ENCODE peak calls at places on chromosomes 13 and 19, in nine cellular contexts. R is CD14-positive monocyte, I is non-pigmented ciliary epithelial cell, Q is AG08396, K is mesendoderm, V is adrenal gland, G is NCI-H446 treated with DMSO at 0.1 percent for 48 hours, P is omental fat pad, U is iPS DF 19.7. B is an unnamed sample.
A peak's percentile ranks its signal among the peaks of the same experiment; 100 is the strongest.

GRCh38 chr13:113533441-113533840 is 42.9 kb upstream of the DCUN1D2 start:
- DNase-seq in R (no peak), I (no peak), Q (peak; percentile 49), K (peak; percentile 42), V (peak; percentile 76), G (no peak), P (no peak), U (no peak), B (no peak)

GRCh38 chr19:31499826-31500539 is 150.7 kb upstream of the TSHZ3 start:
- DNase-seq in R (no peak), I (no peak), Q (no peak), K (no peak), V (no peak), G (no peak), P (no peak), U (no peak), B (no peak)

GRCh38 chr13:30158774-30159445 is 148.4 kb downstream of the KATNAL1 start:
- DNase-seq in R (no peak), I (no peak), Q (peak; percentile 79), K (no peak), V (peak; percentile 66), G (no peak), P (no peak), U (no peak), B (no peak)

GRCh38 chr19:2184422-2185012 is 20.8 kb downstream of the DOT1L start:
- DNase-seq in R (no peak), I (no peak), Q (no peak), K (no peak), V (no peak), G (no peak), P (no peak), U (no peak), B (no peak)

GRCh38 chr13:113117956-113118327 is 4.7 kb upstream of the F10 start:
- DNase-seq in R (no peak), I (no peak), Q (no peak), K (no peak), V (peak; percentile 2), G (no peak), P (no peak), U (no peak), B (no peak)

GRCh38 chr19:2434721-2435265 is 7.4 kb upstream of the TIMM13 start:
- DNase-seq in R (no peak), I (no peak), Q (no peak), K (no peak), V (no peak), G (no peak), P (no peak), U (no peak), B (no peak)

GRCh38 chr19:47210689-47211316 is 20.2 kb downstream of the BBC3 start:
- DNase-seq in R (peak; percentile 77), I (peak; percentile 45), Q (peak; percentile 72), K (peak; percentile 89), V (peak; percentile 79), G (peak; percentile 14), P (peak; percentile 97), U (no peak), B (peak; percentile 43)

GRCh38 chr13:53342623-53343022 is 314.0 kb downstream of the OLFM4 start:
- DNase-seq in R (no peak), I (no peak), Q (no peak), K (peak; percentile 21), V (no peak), G (no peak), P (no peak), U (no peak), B (no peak)

GRCh38 chr13:71028884-71029283 is 838.1 kb downstream of the DACH1 start:
- DNase-seq in R (no peak), I (no peak), Q (no peak), K (no peak), V (no peak), G (no peak), P (no peak), U (no peak), B (no peak)

GRCh38 chr13:70523622-70524021 is 415.4 kb upstream of the KLHL1 start:
- DNase-seq in R (no peak), I (peak; percentile 4), Q (no peak), K (no peak), V (no peak), G (peak; percentile 4), P (no peak), U (no peak), B (peak; percentile 29)

GRCh38 chr13:76406243-76406642 is 480.0 kb downstream of the KCTD12 start:
- DNase-seq in R (no peak), I (no peak), Q (no peak), K (no peak), V (no peak), G (no peak), P (no peak), U (no peak), B (no peak)

GRCh38 chr13:39047560-39047959 is 9.3 kb downstream of the NHLRC3 start:
- DNase-seq in R (no peak), I (no peak), Q (no peak), K (peak; percentile 76), V (no peak), G (no peak), P (no peak), U (no peak), B (no peak)

GRCh38 chr19:46828484-46828883 is 22.2 kb downstream of the AP2S1 start:
- DNase-seq in R (no peak), I (no peak), Q (no peak), K (no peak), V (no peak), G (no peak), P (no peak), U (no peak), B (no peak)

GRCh38 chr19:8396563-8397203 is 6.5 kb downstream of the RAB11B start:
- DNase-seq in R (no peak), I (no peak), Q (peak; percentile 76), K (peak; percentile 77), V (peak; percentile 60), G (no peak), P (no peak), U (no peak), B (no peak)

GRCh38 chr19:45177817-45178261 is at the start of gene TRAPPC6A:
- DNase-seq in R (peak; percentile 94), I (peak; percentile 30), Q (peak; percentile 73), K (no peak), V (peak; percentile 77), G (no peak), P (no peak), U (no peak), B (no peak)

GRCh38 chr13:46097015-46097414 is 7.8 kb downstream of the CPB2 start:
- DNase-seq in R (no peak), I (no peak), Q (no peak), K (no peak), V (no peak), G (no peak), P (no peak), U (no peak), B (no peak)

GRCh38 chr13:75415720-75416119 is 66.2 kb downstream of the TBC1D4 start:
- DNase-seq in R (no peak), I (peak; percentile 43), Q (peak; percentile 17), K (no peak), V (no peak), G (no peak), P (no peak), U (no peak), B (no peak)

GRCh38 chr13:84684804-84685203 is 802.5 kb upstream of the SLITRK1 start:
- DNase-seq in R (no peak), I (no peak), Q (no peak), K (no peak), V (no peak), G (no peak), P (no peak), U (no peak), B (no peak)

GRCh38 chr13:31773538-31773937 is 34.2 kb downstream of the RXFP2 start:
- DNase-seq in R (no peak), I (peak; percentile 62), Q (peak; percentile 28), K (no peak), V (no peak), G (no peak), P (no peak), U (no peak), B (no peak)

GRCh38 chr19:56110515-56111448 is 10.3 kb downstream of the ZNF787 start:
- DNase-seq in R (no peak), I (no peak), Q (no peak), K (no peak), V (peak; percentile 90), G (no peak), P (no peak), U (no peak), B (no peak)

GRCh38 chr13:107834717-107835116 is 380.6 kb downstream of the LIG4 start:
- DNase-seq in R (no peak), I (no peak), Q (no peak), K (no peak), V (no peak), G (no peak), P (no peak), U (no peak), B (no peak)

GRCh38 chr19:5281588-5281987 is 59.0 kb downstream of the PTPRS start:
- DNase-seq in R (no peak), I (no peak), Q (peak; percentile 47), K (no peak), V (peak; percentile 83), G (no peak), P (no peak), U (no peak), B (no peak)

GRCh38 chr19:56869886-56870285 is 29.4 kb upstream of the PEG3 start:
- DNase-seq in R (no peak), I (no peak), Q (no peak), K (no peak), V (no peak), G (no peak), P (no peak), U (no peak), B (no peak)

GRCh38 chr13:110361365-110361911 is 54.4 kb downstream of the COL4A2 start:
- DNase-seq in R (no peak), I (peak; percentile 36), Q (peak; percentile 58), K (no peak), V (no peak), G (no peak), P (no peak), U (no peak), B (no peak)

GRCh38 chr19:41595258-41595889 is 19.4 kb downstream of the CEACAM21 start:
- DNase-seq in R (peak; percentile 76), I (peak; percentile 53), Q (peak; percentile 67), K (peak; percentile 62), V (peak; percentile 64), G (peak; percentile 51), P (no peak), U (no peak), B (no peak)

GRCh38 chr13:54758795-54759194 is 1730.2 kb downstream of the OLFM4 start:
- DNase-seq in R (no peak), I (no peak), Q (no peak), K (peak; percentile 50), V (no peak), G (no peak), P (no peak), U (no peak), B (no peak)

GRCh38 chr19:39265321-39265916 is 2.8 kb upstream of the IFNL2 start:
- DNase-seq in R (no peak), I (no peak), Q (no peak), K (peak; percentile 23), V (no peak), G (no peak), P (no peak), U (no peak), B (no peak)

GRCh38 chr13:79995334-79995733 is 345.6 kb downstream of the SPRY2 start:
- DNase-seq in R (no peak), I (peak; percentile 80), Q (no peak), K (peak; percentile 92), V (no peak), G (no peak), P (no peak), U (peak; percentile 20), B (no peak)

GRCh38 chr13:93227906-93228801 is 1.5 kb downstream of the GPC6 start:
- DNase-seq in R (no peak), I (no peak), Q (peak; percentile 73), K (peak; percentile 97), V (peak; percentile 39), G (peak; percentile 61), P (no peak), U (no peak), B (peak; percentile 54)

GRCh38 chr19:35608250-35608649 is 4.3 kb upstream of the HAUS5 start:
- DNase-seq in R (no peak), I (no peak), Q (no peak), K (no peak), V (no peak), G (no peak), P (no peak), U (no peak), B (no peak)

GRCh38 chr19:1276620-1277007 is 1.3 kb downstream of the FAM174C start:
- DNase-seq in R (no peak), I (no peak), Q (no peak), K (no peak), V (peak; percentile 48), G (no peak), P (no peak), U (no peak), B (no peak)

B was measured in DMS 273 treated with DMSO at 0.1 percent for 48 hours.